ENCODE peak calls at places on chromosomes 12 and 14, in seven cellular contexts. E is fibroblast of the aortic adventitia, D is Peyer's patch, C is uterus, Y is tibial artery, V is breast epithelium, G is GM23338. A is an unnamed sample.

GRCh38 chr14:88388741-88389282 is 3.4 kb downstream of the SPATA7 start:
- DNase-seq in E (no peak), D (no peak), C (no peak), Y (no peak), V (no peak), G (no peak), A (no peak)

GRCh38 chr14:53663709-53664108 is 292.9 kb downstream of the BMP4 start:
- DNase-seq in E (peak; percentile 7), D (peak; percentile 44), C (peak; percentile 16), Y (no peak), V (no peak), G (peak; percentile 75), A (peak; percentile 83)

GRCh38 chr14:90384543-90384911 is 12.3 kb upstream of the CALM1 start:
- DNase-seq in E (peak; percentile 37), D (no peak), C (no peak), Y (no peak), V (no peak), G (no peak), A (no peak)

GRCh38 chr14:99837822-99838221 is 44.6 kb downstream of the EML1 start:
- DNase-seq in E (no peak), D (no peak), C (no peak), Y (no peak), V (no peak), G (no peak), A (no peak)

GRCh38 chr12:82627799-82628198 is 58.9 kb upstream of the TMTC2 start:
- DNase-seq in E (peak; percentile 21), D (no peak), C (no peak), Y (no peak), V (no peak), G (peak; percentile 73), A (peak; percentile 71)

GRCh38 chr14:22558221-22558913 is 30.7 kb downstream of the DAD1 start:
- DNase-seq in E (no peak), D (no peak), C (no peak), Y (no peak), V (no peak), G (peak; percentile 79), A (peak; percentile 84)

GRCh38 chr14:104800600-104801283 is at the start of gene ZBTB42:
- DNase-seq in E (peak; percentile 23), D (peak; percentile 94), C (peak; percentile 66), Y (peak; percentile 51), V (peak; percentile 76), G (peak; percentile 74), A (peak; percentile 81)

GRCh38 chr14:94020267-94020666 is 5.9 kb upstream of the OTUB2 start:
- DNase-seq in E (no peak), D (no peak), C (no peak), Y (no peak), V (no peak), G (no peak), A (no peak)

GRCh38 chr14:100476012-100476822 is 111.0 kb downstream of the BEGAIN start:
- DNase-seq in E (peak; percentile 51), D (no peak), C (no peak), Y (no peak), V (no peak), G (no peak), A (peak; percentile 68)

GRCh38 chr12:104290855-104291254 is 12.7 kb upstream of the EID3 start:
- DNase-seq in E (peak; percentile 39), D (no peak), C (no peak), Y (no peak), V (no peak), G (no peak), A (no peak)
- H3K4me3 ChIP-seq in E (peak overlapping the region; percentile 97), D (no peak overlapping the region), C (no peak overlapping the region), Y (no peak overlapping the region), V (no peak overlapping the region), G (no peak overlapping the region), A (no peak overlapping the region)

GRCh38 chr14:77543637-77544334 is 45.2 kb upstream of the ISM2 start:
- DNase-seq in E (peak; percentile 30), D (no peak), C (no peak), Y (no peak), V (no peak), G (no peak), A (no peak)

GRCh38 chr14:77544571-77544970 is 46.0 kb upstream of the ISM2 start:
- DNase-seq in E (no peak), D (no peak), C (no peak), Y (no peak), V (no peak), G (no peak), A (no peak)

GRCh38 chr14:77543240-77543551 is 44.6 kb upstream of the ISM2 start:
- DNase-seq in E (peak; percentile 31), D (no peak), C (no peak), Y (no peak), V (no peak), G (no peak), A (peak; percentile 49)

GRCh38 chr14:77549451-77549850 is 50.8 kb upstream of the ISM2 start:
- DNase-seq in E (no peak), D (no peak), C (no peak), Y (no peak), V (no peak), G (no peak), A (peak; percentile 47)

GRCh38 chr14:77547512-77547911 is 48.9 kb upstream of the ISM2 start:
- DNase-seq in E (no peak), D (no peak), C (no peak), Y (no peak), V (no peak), G (peak; percentile 49), A (peak; percentile 64)
- TF ChIP-seq CTCF in E (peak; percentile 15), D (no peak), C (no peak), Y (no peak), V (no peak), G (peak; percentile 16), A (peak; percentile 63)

GRCh38 chr12:55036326-55036725 is 16.6 kb downstream of the NEUROD4 start:
- DNase-seq in E (no peak), D (no peak), C (no peak), Y (no peak), V (no peak), G (no peak), A (no peak)
- H3K4me3 ChIP-seq in E (no peak overlapping the region), D (no peak overlapping the region), C (no peak overlapping the region), Y (no peak overlapping the region), V (no peak overlapping the region), G (no peak overlapping the region), A (no peak overlapping the region)

DNA sequence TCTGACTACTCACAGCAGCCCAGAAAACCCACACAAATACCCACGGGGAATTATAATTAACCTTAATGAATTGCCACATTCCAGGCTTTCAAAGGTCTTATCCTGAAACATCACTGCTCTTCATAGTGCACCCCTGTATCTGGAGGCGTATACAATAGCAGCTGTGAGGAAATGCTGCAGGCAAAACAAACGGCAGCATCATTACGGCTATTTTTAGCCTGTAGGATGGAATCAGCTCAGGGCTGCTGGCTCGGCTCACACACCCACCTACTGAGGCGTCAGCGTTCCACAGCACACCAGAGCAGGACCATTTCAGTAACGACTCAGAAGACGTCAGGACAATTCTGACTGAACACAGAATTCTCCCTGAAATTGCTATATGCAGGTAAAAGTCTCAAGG is 648.4 kb downstream of the RPS29 start:
- DNase-seq in E (no peak), D (no peak), C (no peak), Y (no peak), V (no peak), G (no peak), A (no peak)
- TF ChIP-seq CTCF in E (no peak), D (no peak), C (no peak), Y (no peak), V (no peak), G (no peak), A (no peak)

GRCh38 chr12:122032570-122032969 is 10.9 kb downstream of the BCL7A start:
- DNase-seq in E (no peak), D (no peak), C (no peak), Y (no peak), V (no peak), G (no peak), A (no peak)
- H3K4me3 ChIP-seq in E (no peak overlapping the region), D (no peak overlapping the region), C (no peak overlapping the region), Y (no peak overlapping the region), V (no peak overlapping the region), G (no peak overlapping the region), A (no peak overlapping the region)

DNA sequence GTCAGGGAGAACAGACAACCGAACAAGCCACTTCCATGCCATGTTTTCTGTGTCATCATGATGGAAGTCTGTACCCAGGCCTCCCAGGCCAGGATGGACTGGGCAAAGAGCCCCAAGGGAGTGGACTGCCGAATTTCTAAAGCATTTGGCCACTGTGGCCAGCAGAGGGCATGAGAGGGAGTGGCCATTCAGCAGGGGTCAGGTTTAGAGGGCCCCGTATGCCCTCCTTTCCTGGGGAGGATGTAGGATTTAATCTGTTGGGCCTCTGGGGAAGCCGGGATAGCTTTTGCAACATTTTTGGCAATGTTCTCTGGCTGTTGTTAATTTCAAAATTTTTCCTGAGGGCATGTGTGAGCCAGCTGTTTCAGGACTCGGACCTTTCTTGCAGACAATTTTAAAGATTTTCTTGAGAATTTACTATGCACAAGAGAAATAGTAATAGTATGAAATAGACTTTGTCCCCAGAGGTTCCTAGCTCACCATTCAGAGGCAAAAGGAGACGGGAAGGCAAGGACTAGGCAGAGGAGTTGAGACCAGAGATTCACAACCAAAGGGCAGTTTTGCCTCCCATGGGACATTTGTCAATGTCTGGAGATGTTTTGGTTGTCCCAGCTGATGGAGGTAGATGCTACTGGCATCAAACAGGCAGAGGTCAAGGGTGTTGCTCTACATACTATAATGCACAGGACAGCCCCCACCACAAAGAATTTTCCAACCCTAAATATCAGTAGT is 18.0 kb downstream of the ACACB start:
- DNase-seq in E (peak; percentile 64), D (peak; percentile 50), C (peak; percentile 36), Y (no peak), V (no peak), G (peak; percentile 75), A (peak; percentile 91)
- TF ChIP-seq CTCF in E (peak; percentile 64), D (no peak), C (no peak), Y (peak; percentile 11), V (peak; percentile 44), G (peak; percentile 86), A (peak; percentile 87)

GRCh38 chr14:61281186-61281676 is at the start of gene TMEM30B:
- DNase-seq in E (no peak), D (peak; percentile 94), C (no peak), Y (no peak), V (peak; percentile 92), G (peak; percentile 96), A (peak; percentile 96)
- H3K4me3 ChIP-seq in E (peak within 1 kb of the TSS; percentile 49), D (peak within 1 kb of the TSS; percentile 68), C (peak within 1 kb of the TSS; percentile 39), Y (peak within 1 kb of the TSS; percentile 90), V (peak within 1 kb of the TSS; percentile 85), G (peak within 1 kb of the TSS; percentile 68), A (peak within 1 kb of the TSS; percentile 75)

GRCh38 chr12:114636723-114637480 is 47.1 kb downstream of the TBX3 start:
- DNase-seq in E (peak; percentile 16), D (no peak), C (no peak), Y (no peak), V (no peak), G (peak; percentile 72), A (peak; percentile 87)
- TF ChIP-seq CTCF in E (peak; percentile 39), D (no peak), C (no peak), Y (no peak), V (peak; percentile 13), G (peak; percentile 52), A (peak; percentile 78)